ENCODE peak calls at places on chromosomes 12 and 14, in eight cellular contexts. One of them, this sample, is unnamed.

GRCh38 chr12:112418596-112419268 is at the start of gene PTPN11:
- DNase-seq in foreskin fibroblast: peak; percentile 77
- DNase-seq in retina: peak; percentile 96
- DNase-seq in dorsolateral prefrontal cortex: peak; percentile 84
- DNase-seq in GM12865: peak; percentile 89
- DNase-seq in activated gamma-delta T cell treated with Interleukin-2 at 50 U/mL for 16 hours: peak; percentile 86
- DNase-seq in fibroblast of gingiva: peak; percentile 85
- DNase-seq in NCI-H1694: peak; percentile 11
- DNase-seq in this sample: peak; percentile 90

GRCh38 chr12:125773033-125773432 is 707.8 kb downstream of the AACS start:
- DNase-seq in NCI-H1694: no peak
- DNase-seq in GM12865: peak; percentile 52
- DNase-seq in retina: no peak
- DNase-seq in fibroblast of gingiva: no peak
- DNase-seq in foreskin fibroblast: no peak
- DNase-seq in activated gamma-delta T cell treated with Interleukin-2 at 50 U/mL for 16 hours: no peak
- DNase-seq in dorsolateral prefrontal cortex: peak; percentile 18
- DNase-seq in this sample: no peak

GRCh38 chr14:76870146-76870545 is 43.9 kb downstream of the LRRC74A start:
- DNase-seq in retina: peak; percentile 40
- DNase-seq in NCI-H1694: no peak
- DNase-seq in activated gamma-delta T cell treated with Interleukin-2 at 50 U/mL for 16 hours: no peak
- DNase-seq in foreskin fibroblast: no peak
- DNase-seq in fibroblast of gingiva: no peak
- DNase-seq in dorsolateral prefrontal cortex: no peak
- DNase-seq in GM12865: peak; percentile 36
- DNase-seq in this sample: no peak

GRCh38 chr14:70254476-70254961 is 65.8 kb upstream of the SLC8A3 start:
- DNase-seq in NCI-H1694: peak; percentile 47
- DNase-seq in retina: peak; percentile 80
- DNase-seq in GM12865: peak; percentile 73
- DNase-seq in foreskin fibroblast: peak; percentile 15
- DNase-seq in fibroblast of gingiva: no peak
- DNase-seq in dorsolateral prefrontal cortex: no peak
- DNase-seq in activated gamma-delta T cell treated with Interleukin-2 at 50 U/mL for 16 hours: no peak
- DNase-seq in this sample: no peak

GRCh38 chr14:19918553-19919264 is 1.7 kb upstream of the OR4K5 start:
- DNase-seq in retina: no peak
- DNase-seq in activated gamma-delta T cell treated with Interleukin-2 at 50 U/mL for 16 hours: no peak
- DNase-seq in fibroblast of gingiva: no peak
- DNase-seq in dorsolateral prefrontal cortex: no peak
- DNase-seq in foreskin fibroblast: no peak
- DNase-seq in GM12865: no peak
- DNase-seq in NCI-H1694: no peak
- DNase-seq in this sample: no peak

GRCh38 chr12:2826036-2826435 is 8.8 kb downstream of the NRIP2 start:
- DNase-seq in activated gamma-delta T cell treated with Interleukin-2 at 50 U/mL for 16 hours: no peak
- DNase-seq in foreskin fibroblast: no peak
- DNase-seq in retina: no peak
- DNase-seq in GM12865: no peak
- DNase-seq in fibroblast of gingiva: no peak
- DNase-seq in NCI-H1694: no peak
- DNase-seq in dorsolateral prefrontal cortex: no peak
- DNase-seq in this sample: no peak

GRCh38 chr14:62739647-62740046 is 305.6 kb downstream of the KCNH5 start:
- DNase-seq in retina: no peak
- DNase-seq in foreskin fibroblast: no peak
- DNase-seq in fibroblast of gingiva: no peak
- DNase-seq in activated gamma-delta T cell treated with Interleukin-2 at 50 U/mL for 16 hours: no peak
- DNase-seq in NCI-H1694: no peak
- DNase-seq in dorsolateral prefrontal cortex: no peak
- DNase-seq in GM12865: no peak
- DNase-seq in this sample: no peak

GRCh38 chr14:54773171-54774006 is 129.2 kb downstream of the GCH1 start:
- DNase-seq in foreskin fibroblast: peak; percentile 99
- DNase-seq in fibroblast of gingiva: peak; percentile 99
- DNase-seq in activated gamma-delta T cell treated with Interleukin-2 at 50 U/mL for 16 hours: no peak
- DNase-seq in GM12865: peak; percentile 76
- DNase-seq in retina: peak; percentile 74
- DNase-seq in NCI-H1694: peak; percentile 80
- DNase-seq in dorsolateral prefrontal cortex: peak; percentile 78
- DNase-seq in this sample: peak; percentile 44

GRCh38 chr12:87866602-87867292 is 162.5 kb downstream of the C12orf50 start:
- DNase-seq in fibroblast of gingiva: peak; percentile 30
- DNase-seq in activated gamma-delta T cell treated with Interleukin-2 at 50 U/mL for 16 hours: no peak
- DNase-seq in foreskin fibroblast: no peak
- DNase-seq in dorsolateral prefrontal cortex: no peak
- DNase-seq in GM12865: peak; percentile 16
- DNase-seq in NCI-H1694: no peak
- DNase-seq in retina: no peak
- DNase-seq in this sample: no peak

GRCh38 chr14:31894351-31894750 is 182.8 kb upstream of the ARHGAP5 start:
- DNase-seq in retina: no peak
- DNase-seq in fibroblast of gingiva: no peak
- DNase-seq in GM12865: no peak
- DNase-seq in NCI-H1694: no peak
- DNase-seq in dorsolateral prefrontal cortex: no peak
- DNase-seq in activated gamma-delta T cell treated with Interleukin-2 at 50 U/mL for 16 hours: no peak
- DNase-seq in foreskin fibroblast: no peak
- DNase-seq in this sample: no peak

GRCh38 chr14:31092160-31092708 is 66.1 kb upstream of the STRN3 start:
- DNase-seq in NCI-H1694: no peak
- DNase-seq in fibroblast of gingiva: no peak
- DNase-seq in dorsolateral prefrontal cortex: no peak
- DNase-seq in GM12865: no peak
- DNase-seq in activated gamma-delta T cell treated with Interleukin-2 at 50 U/mL for 16 hours: no peak
- DNase-seq in foreskin fibroblast: no peak
- DNase-seq in retina: no peak
- DNase-seq in this sample: no peak

GRCh38 chr12:32025906-32026305 is 66.7 kb downstream of the RESF1 start:
- DNase-seq in foreskin fibroblast: no peak
- DNase-seq in dorsolateral prefrontal cortex: no peak
- DNase-seq in fibroblast of gingiva: no peak
- DNase-seq in GM12865: peak; percentile 63
- DNase-seq in NCI-H1694: no peak
- DNase-seq in activated gamma-delta T cell treated with Interleukin-2 at 50 U/mL for 16 hours: peak; percentile 32
- DNase-seq in retina: no peak
- DNase-seq in this sample: peak; percentile 41

GRCh38 chr12:39988574-39988973 is 117.3 kb downstream of the SLC2A13 start:
- DNase-seq in fibroblast of gingiva: no peak
- DNase-seq in NCI-H1694: no peak
- DNase-seq in activated gamma-delta T cell treated with Interleukin-2 at 50 U/mL for 16 hours: no peak
- DNase-seq in retina: no peak
- DNase-seq in dorsolateral prefrontal cortex: no peak
- DNase-seq in foreskin fibroblast: no peak
- DNase-seq in GM12865: no peak
- DNase-seq in this sample: no peak

GRCh38 chr12:89082354-89082753 is 269.9 kb downstream of the DUSP6 start:
- DNase-seq in GM12865: no peak
- DNase-seq in retina: no peak
- DNase-seq in activated gamma-delta T cell treated with Interleukin-2 at 50 U/mL for 16 hours: no peak
- DNase-seq in NCI-H1694: no peak
- DNase-seq in dorsolateral prefrontal cortex: no peak
- DNase-seq in fibroblast of gingiva: no peak
- DNase-seq in foreskin fibroblast: no peak
- DNase-seq in this sample: no peak

GRCh38 chr14:104366931-104367810 is 212.4 kb upstream of the C14orf180 start:
- DNase-seq in activated gamma-delta T cell treated with Interleukin-2 at 50 U/mL for 16 hours: no peak
- DNase-seq in fibroblast of gingiva: no peak
- DNase-seq in retina: no peak
- DNase-seq in dorsolateral prefrontal cortex: no peak
- DNase-seq in GM12865: no peak
- DNase-seq in NCI-H1694: no peak
- DNase-seq in foreskin fibroblast: no peak
- DNase-seq in this sample: no peak

GRCh38 chr14:90452366-90452765 is 55.5 kb downstream of the CALM1 start:
- DNase-seq in dorsolateral prefrontal cortex: no peak
- DNase-seq in retina: no peak
- DNase-seq in fibroblast of gingiva: no peak
- DNase-seq in foreskin fibroblast: no peak
- DNase-seq in NCI-H1694: no peak
- DNase-seq in GM12865: no peak
- DNase-seq in activated gamma-delta T cell treated with Interleukin-2 at 50 U/mL for 16 hours: no peak
- DNase-seq in this sample: no peak

GRCh38 chr12:13211859-13212664 is 15.5 kb downstream of the EMP1 start:
- DNase-seq in dorsolateral prefrontal cortex: peak; percentile 78
- DNase-seq in activated gamma-delta T cell treated with Interleukin-2 at 50 U/mL for 16 hours: peak; percentile 72
- DNase-seq in GM12865: peak; percentile 67
- DNase-seq in retina: peak; percentile 81
- DNase-seq in NCI-H1694: peak; percentile 89
- DNase-seq in fibroblast of gingiva: peak; percentile 49
- DNase-seq in foreskin fibroblast: no peak
- DNase-seq in this sample: peak; percentile 72

GRCh38 chr12:84911331-84912190 is 1.0 kb downstream of the SLC6A15 start:
- DNase-seq in dorsolateral prefrontal cortex: peak; percentile 92
- DNase-seq in foreskin fibroblast: peak; percentile 75
- DNase-seq in fibroblast of gingiva: peak; percentile 85
- DNase-seq in GM12865: no peak
- DNase-seq in retina: peak; percentile 93
- DNase-seq in NCI-H1694: peak; percentile 51
- DNase-seq in activated gamma-delta T cell treated with Interleukin-2 at 50 U/mL for 16 hours: no peak
- DNase-seq in this sample: no peak

GRCh38 chr12:26188132-26188531 is 7.2 kb upstream of the SSPN start:
- DNase-seq in retina: no peak
- DNase-seq in GM12865: no peak
- DNase-seq in fibroblast of gingiva: peak; percentile 52
- DNase-seq in dorsolateral prefrontal cortex: no peak
- DNase-seq in activated gamma-delta T cell treated with Interleukin-2 at 50 U/mL for 16 hours: no peak
- DNase-seq in foreskin fibroblast: peak; percentile 57
- DNase-seq in NCI-H1694: no peak
- DNase-seq in this sample: no peak

GRCh38 chr14:84343637-84344036 is 1186.3 kb upstream of the FLRT2 start:
- DNase-seq in foreskin fibroblast: peak; percentile 12
- DNase-seq in GM12865: no peak
- DNase-seq in retina: no peak
- DNase-seq in NCI-H1694: no peak
- DNase-seq in activated gamma-delta T cell treated with Interleukin-2 at 50 U/mL for 16 hours: no peak
- DNase-seq in fibroblast of gingiva: no peak
- DNase-seq in dorsolateral prefrontal cortex: no peak
- DNase-seq in this sample: no peak

GRCh38 chr12:24902521-24903304 is 46.2 kb downstream of the BCAT1 start:
- DNase-seq in foreskin fibroblast: peak; percentile 54
- DNase-seq in NCI-H1694: no peak
- DNase-seq in retina: peak; percentile 87
- DNase-seq in fibroblast of gingiva: peak; percentile 51
- DNase-seq in dorsolateral prefrontal cortex: peak; percentile 39
- DNase-seq in activated gamma-delta T cell treated with Interleukin-2 at 50 U/mL for 16 hours: no peak
- DNase-seq in GM12865: peak; percentile 52
- DNase-seq in this sample: no peak

GRCh38 chr14:22296722-22297121 is 292.3 kb downstream of the DAD1 start:
- DNase-seq in GM12865: no peak
- DNase-seq in dorsolateral prefrontal cortex: no peak
- DNase-seq in activated gamma-delta T cell treated with Interleukin-2 at 50 U/mL for 16 hours: no peak
- DNase-seq in NCI-H1694: no peak
- DNase-seq in fibroblast of gingiva: peak; percentile 2
- DNase-seq in retina: no peak
- DNase-seq in foreskin fibroblast: peak; percentile 20
- DNase-seq in this sample: no peak

GRCh38 chr12:51821423-51822260 is 26.9 kb downstream of the FIGNL2 start:
- DNase-seq in fibroblast of gingiva: no peak
- DNase-seq in NCI-H1694: no peak
- DNase-seq in retina: no peak
- DNase-seq in foreskin fibroblast: no peak
- DNase-seq in GM12865: no peak
- DNase-seq in activated gamma-delta T cell treated with Interleukin-2 at 50 U/mL for 16 hours: no peak
- DNase-seq in dorsolateral prefrontal cortex: no peak
- DNase-seq in this sample: no peak

GRCh38 chr12:130764073-130764472 is 48.0 kb upstream of the RIMBP2 start:
- DNase-seq in foreskin fibroblast: no peak
- DNase-seq in dorsolateral prefrontal cortex: no peak
- DNase-seq in GM12865: no peak
- DNase-seq in NCI-H1694: peak; percentile 6
- DNase-seq in fibroblast of gingiva: no peak
- DNase-seq in retina: no peak
- DNase-seq in activated gamma-delta T cell treated with Interleukin-2 at 50 U/mL for 16 hours: no peak
- DNase-seq in this sample: no peak

GRCh38 chr12:120453060-120453761 is 7.0 kb downstream of the GATC start:
- DNase-seq in foreskin fibroblast: no peak
- DNase-seq in dorsolateral prefrontal cortex: no peak
- DNase-seq in retina: no peak
- DNase-seq in activated gamma-delta T cell treated with Interleukin-2 at 50 U/mL for 16 hours: no peak
- DNase-seq in fibroblast of gingiva: no peak
- DNase-seq in NCI-H1694: no peak
- DNase-seq in GM12865: no peak
- DNase-seq in this sample: no peak

GRCh38 chr14:64919618-64920017 is 5.4 kb downstream of the CHURC1 start:
- DNase-seq in activated gamma-delta T cell treated with Interleukin-2 at 50 U/mL for 16 hours: no peak
- DNase-seq in fibroblast of gingiva: no peak
- DNase-seq in foreskin fibroblast: no peak
- DNase-seq in retina: no peak
- DNase-seq in NCI-H1694: no peak
- DNase-seq in dorsolateral prefrontal cortex: no peak
- DNase-seq in GM12865: no peak
- DNase-seq in this sample: no peak

GRCh38 chr14:68704736-68705720 is 87.8 kb downstream of the ZFP36L1 start:
- DNase-seq in dorsolateral prefrontal cortex: no peak
- DNase-seq in NCI-H1694: no peak
- DNase-seq in fibroblast of gingiva: no peak
- DNase-seq in foreskin fibroblast: no peak
- DNase-seq in retina: no peak
- DNase-seq in GM12865: no peak
- DNase-seq in activated gamma-delta T cell treated with Interleukin-2 at 50 U/mL for 16 hours: no peak
- DNase-seq in this sample: no peak

GRCh38 chr14:104393199-104393897 is 186.2 kb upstream of the C14orf180 start:
- DNase-seq in GM12865: no peak
- DNase-seq in fibroblast of gingiva: no peak
- DNase-seq in NCI-H1694: no peak
- DNase-seq in retina: peak; percentile 12
- DNase-seq in foreskin fibroblast: no peak
- DNase-seq in activated gamma-delta T cell treated with Interleukin-2 at 50 U/mL for 16 hours: no peak
- DNase-seq in dorsolateral prefrontal cortex: no peak
- DNase-seq in this sample: no peak

GRCh38 chr12:114938487-114939210 is 254.7 kb upstream of the TBX3 start:
- DNase-seq in retina: peak; percentile 76
- DNase-seq in dorsolateral prefrontal cortex: peak; percentile 78
- DNase-seq in activated gamma-delta T cell treated with Interleukin-2 at 50 U/mL for 16 hours: no peak
- DNase-seq in GM12865: no peak
- DNase-seq in fibroblast of gingiva: no peak
- DNase-seq in foreskin fibroblast: no peak
- DNase-seq in NCI-H1694: no peak
- DNase-seq in this sample: no peak

GRCh38 chr12:49678711-49679110 is 28.5 kb downstream of the FMNL3 start:
- DNase-seq in dorsolateral prefrontal cortex: no peak
- DNase-seq in fibroblast of gingiva: no peak
- DNase-seq in foreskin fibroblast: no peak
- DNase-seq in GM12865: no peak
- DNase-seq in activated gamma-delta T cell treated with Interleukin-2 at 50 U/mL for 16 hours: no peak
- DNase-seq in NCI-H1694: no peak
- DNase-seq in retina: no peak
- DNase-seq in this sample: no peak

GRCh38 chr14:64698899-64699298 is 5.3 kb upstream of the PLEKHG3 start:
- DNase-seq in NCI-H1694: no peak
- DNase-seq in activated gamma-delta T cell treated with Interleukin-2 at 50 U/mL for 16 hours: no peak
- DNase-seq in fibroblast of gingiva: no peak
- DNase-seq in foreskin fibroblast: no peak
- DNase-seq in retina: no peak
- DNase-seq in dorsolateral prefrontal cortex: no peak
- DNase-seq in GM12865: no peak
- DNase-seq in this sample: no peak

GRCh38 chr12:77324763-77325468 is 259.5 kb upstream of the E2F7 start:
- DNase-seq in foreskin fibroblast: peak; percentile 68
- DNase-seq in fibroblast of gingiva: peak; percentile 68
- DNase-seq in retina: peak; percentile 89
- DNase-seq in GM12865: peak; percentile 69
- DNase-seq in NCI-H1694: peak; percentile 37
- DNase-seq in dorsolateral prefrontal cortex: peak; percentile 66
- DNase-seq in activated gamma-delta T cell treated with Interleukin-2 at 50 U/mL for 16 hours: no peak
- DNase-seq in this sample: no peak